ENCODE peak calls at places on chromosome 16, in nine cellular contexts. Y, O, Q, K, G, I, V, B and R are unnamed samples.
A peak's percentile ranks its signal among the peaks of the same experiment; 100 is the strongest.

GRCh38 chr16:82639666-82640336 is 13.0 kb downstream of the CDH13 start:
- DNase-seq in Y (peak; percentile 3), I (no peak), K (peak; percentile 65), V (peak; percentile 62), B (no peak), G (peak; percentile 85), Q (no peak), O (peak; percentile 8), R (peak; percentile 82)

GRCh38 chr16:8729779-8730334 is 55.4 kb downstream of the ABAT start:
- DNase-seq in V (no peak), I (no peak), O (no peak), G (no peak), K (no peak), Q (no peak), B (no peak), Y (no peak), R (no peak)

GRCh38 chr16:68444058-68444657 is 4.2 kb downstream of the SMPD3 start:
- DNase-seq in I (no peak), O (no peak), G (peak; percentile 77), Y (no peak), V (peak; percentile 52), B (no peak), K (peak; percentile 28), Q (no peak), R (peak; percentile 84)

GRCh38 chr16:55543470-55543869 is 23.0 kb upstream of the CAPNS2 start:
- DNase-seq in G (no peak), O (peak; percentile 16), K (peak; percentile 72), B (no peak), Q (no peak), Y (no peak), I (no peak), V (no peak), R (peak; percentile 38)

GRCh38 chr16:15553313-15554088 is 89.5 kb downstream of the MARF1 start:
- DNase-seq in V (no peak), B (no peak), I (no peak), G (no peak), Q (no peak), O (no peak), K (no peak), Y (no peak), R (no peak)

GRCh38 chr16:85142129-85142513 is 29.8 kb upstream of the CIBAR2 start:
- DNase-seq in O (no peak), V (no peak), Q (no peak), B (no peak), G (no peak), K (no peak), I (no peak), Y (no peak), R (no peak)

GRCh38 chr16:10675221-10675620 is 19.5 kb downstream of the TEKT5 start:
- DNase-seq in B (no peak), Q (no peak), O (no peak), Y (no peak), V (no peak), K (no peak), I (no peak), G (no peak), R (no peak)

GRCh38 chr16:784431-784830 is 3.8 kb downstream of the RPUSD1 start:
- DNase-seq in O (no peak), I (no peak), B (no peak), K (no peak), G (no peak), V (no peak), Q (no peak), Y (no peak), R (no peak)

GRCh38 chr16:85607331-85607765 is 5.8 kb upstream of the GSE1 start:
- DNase-seq in Q (no peak), O (no peak), G (peak; percentile 62), V (peak; percentile 51), K (peak; percentile 27), I (no peak), Y (no peak), B (no peak), R (peak; percentile 91)

GRCh38 chr16:48542020-48542473 is 67.9 kb downstream of the N4BP1 start:
- DNase-seq in G (peak; percentile 65), O (peak; percentile 35), K (peak; percentile 75), Y (peak; percentile 35), I (peak; percentile 42), V (no peak), Q (no peak), B (no peak), R (peak; percentile 47)

GRCh38 chr16:2784536-2785100 is 2.7 kb downstream of the PRSS33 start:
- DNase-seq in V (no peak), Q (no peak), Y (no peak), B (no peak), O (no peak), G (no peak), I (no peak), K (no peak), R (no peak)

GRCh38 chr16:67029249-67030096 is 524 bp downstream of the CBFB start:
- DNase-seq in G (peak; percentile 91), V (peak; percentile 66), Y (peak; percentile 55), Q (no peak), I (peak; percentile 57), K (peak; percentile 54), B (peak; percentile 39), O (peak; percentile 81), R (peak; percentile 68)

GRCh38 chr16:51139568-51139967 is 11.5 kb downstream of the SALL1 start:
- DNase-seq in V (no peak), Y (no peak), I (no peak), O (no peak), G (no peak), Q (no peak), K (no peak), B (no peak), R (no peak)

GRCh38 chr16:21156767-21157467 is 1.6 kb upstream of the LDAF1 start:
- DNase-seq in Y (no peak), Q (peak; percentile 70), B (peak; percentile 43), G (peak; percentile 65), I (peak; percentile 35), V (peak; percentile 30), O (peak; percentile 87), K (peak; percentile 91), R (peak; percentile 75)

GRCh38 chr16:4351880-4352279 is 759 bp upstream of the PAM16 start:
- DNase-seq in B (no peak), I (no peak), Y (no peak), K (no peak), V (no peak), Q (no peak), O (no peak), G (no peak), R (no peak)

GRCh38 chr16:66935319-66936011 is at the start of gene CES2:
- DNase-seq in K (peak; percentile 39), I (peak; percentile 73), Y (no peak), B (peak; percentile 52), O (no peak), Q (peak; percentile 14), V (peak; percentile 86), G (no peak), R (no peak)

GRCh38 chr16:330746-331145 is 21.8 kb downstream of the AXIN1 start:
- DNase-seq in O (no peak), Q (no peak), K (peak; percentile 6), Y (no peak), I (no peak), G (no peak), B (no peak), V (no peak), R (no peak)

GRCh38 chr16:81214745-81215166 is 23.7 kb upstream of the BCO1 start:
- DNase-seq in O (no peak), G (no peak), Q (no peak), Y (no peak), I (no peak), V (peak; percentile 38), B (no peak), K (peak; percentile 13), R (peak; percentile 52)

GRCh38 chr16:78705694-78706093 is 606.2 kb downstream of the WWOX start:
- DNase-seq in V (no peak), K (peak; percentile 55), Q (no peak), I (no peak), Y (no peak), B (no peak), O (no peak), G (peak; percentile 65), R (peak; percentile 51)

GRCh38 chr16:88651276-88651988 is 579 bp upstream of the CYBA start:
- DNase-seq in Y (no peak), B (peak; percentile 40), I (no peak), O (no peak), G (peak; percentile 94), V (peak; percentile 63), K (no peak), Q (no peak), R (peak; percentile 47)

GRCh38 chr16:11498683-11499082 is 88.0 kb downstream of the LITAF start:
- DNase-seq in B (no peak), O (no peak), K (no peak), Q (no peak), I (no peak), V (no peak), G (no peak), Y (no peak), R (no peak)

GRCh38 chr16:88299751-88300462 is 82.9 kb upstream of the ZNF469 start:
- DNase-seq in O (no peak), I (no peak), G (no peak), K (no peak), V (no peak), Q (no peak), Y (no peak), B (no peak), R (no peak)

GRCh38 chr16:6682142-6682811 is 650.4 kb upstream of the RBFOX1 start:
- DNase-seq in Q (no peak), I (no peak), G (peak; percentile 60), K (no peak), O (peak; percentile 34), B (peak; percentile 16), Y (no peak), V (peak; percentile 31), R (peak; percentile 82)

GRCh38 chr16:53058441-53058840 is 3.6 kb downstream of the CHD9 start:
- DNase-seq in Y (no peak), G (no peak), Q (no peak), B (no peak), V (no peak), O (no peak), I (no peak), K (no peak), R (no peak)

GRCh38 chr16:30354423-30355143 is 525 bp downstream of the CD2BP2 start:
- DNase-seq in O (no peak), K (no peak), I (no peak), V (no peak), Y (no peak), G (no peak), Q (no peak), B (no peak), R (peak; percentile 75)

GRCh38 chr16:56675685-56676210 is 6.1 kb downstream of the MT1H start:
- DNase-seq in B (no peak), G (peak; percentile 87), V (no peak), K (no peak), Q (no peak), Y (no peak), I (no peak), O (no peak), R (no peak)

GRCh38 chr16:7233963-7234362 is 98.7 kb upstream of the RBFOX1 start:
- DNase-seq in K (no peak), V (no peak), Y (no peak), O (peak; percentile 26), I (no peak), Q (no peak), B (no peak), G (no peak), R (no peak)

GRCh38 chr16:752008-752315 is 8.6 kb upstream of the MSLN start:
- DNase-seq in K (no peak), B (no peak), V (no peak), G (no peak), Y (no peak), Q (no peak), O (no peak), I (no peak), R (peak; percentile 61)

GRCh38 chr16:27364493-27365141 is 37.4 kb upstream of the IL21R start:
- DNase-seq in Q (no peak), Y (no peak), G (no peak), V (peak; percentile 62), I (peak; percentile 67), O (no peak), B (no peak), K (no peak), R (no peak)

GRCh38 chr16:53207810-53208752 is 153.3 kb downstream of the CHD9 start:
- DNase-seq in I (peak; percentile 65), V (peak; percentile 39), Y (peak; percentile 5), Q (peak; percentile 41), K (peak; percentile 92), G (peak; percentile 63), B (peak; percentile 40), O (peak; percentile 81), R (peak; percentile 86)

GRCh38 chr16:55559233-55559632 is 7.3 kb upstream of the CAPNS2 start:
- DNase-seq in K (peak; percentile 78), V (no peak), O (no peak), G (no peak), Y (no peak), Q (no peak), I (peak; percentile 63), B (no peak), R (no peak)